ENCODE peak calls at places on chromosomes 4 and X, in eight cellular contexts. S is endodermal cell, A is aorta, U is stomach, P is fibroblast of lung, C is Peyer's patch, Z is right atrium auricular region, E is psoas muscle. I is an unnamed sample.

GRCh38 chr4:184355111-184355604 is 119.2 kb downstream of the IRF2 start:
- DNase-seq in A (no peak), U (no peak), Z (peak; percentile 63), P (peak; percentile 91), C (no peak), E (no peak), S (peak; percentile 38), I (no peak)

GRCh38 chr4:72473434-72473900 is 95.6 kb downstream of the ADAMTS3 start:
- DNase-seq in E (no peak), C (no peak), A (no peak), U (no peak), P (peak; percentile 31), S (no peak), Z (no peak), I (no peak)

GRCh38 chr4:73740353-73740778 is at the start of gene CXCL8:
- DNase-seq in A (peak; percentile 60), Z (peak; percentile 70), U (peak; percentile 70), S (no peak), C (peak; percentile 67), P (peak; percentile 82), E (no peak), I (no peak)

GRCh38 chr4:144787365-144788263 is 141.7 kb downstream of the HHIP start:
- DNase-seq in S (no peak), E (no peak), Z (no peak), C (no peak), A (no peak), P (peak; percentile 67), U (no peak), I (no peak)

GRCh38 chrX:101229155-101229554 is 9.6 kb downstream of the DRP2 start:
- DNase-seq in S (no peak), U (no peak), Z (no peak), P (peak; percentile 63), E (no peak), C (no peak), A (no peak), I (no peak)

GRCh38 chr4:86939737-86940141 is 4.9 kb downstream of the AFF1 start:
- DNase-seq in A (no peak), E (no peak), S (no peak), P (no peak), C (peak; percentile 74), Z (no peak), U (no peak), I (no peak)

GRCh38 chr4:3563403-3563802 is 31.2 kb upstream of the LRPAP1 start:
- DNase-seq in U (no peak), E (no peak), A (no peak), C (no peak), Z (no peak), S (no peak), P (no peak), I (no peak)

GRCh38 chr4:83618991-83619390 is 83.1 kb downstream of the GPAT3 start:
- DNase-seq in U (peak; percentile 46), C (peak; percentile 72), S (no peak), Z (no peak), A (peak; percentile 59), P (peak; percentile 15), E (no peak), I (no peak)

GRCh38 chr4:125123710-125124109 is 191.0 kb upstream of the FAT4 start:
- DNase-seq in C (no peak), A (no peak), E (no peak), P (peak; percentile 36), Z (no peak), S (no peak), U (no peak), I (no peak)

GRCh38 chrX:15233416-15234015 is 36.4 kb downstream of the ASB9 start:
- DNase-seq in Z (no peak), U (no peak), C (no peak), S (no peak), E (no peak), A (no peak), P (no peak), I (no peak)

GRCh38 chr4:26938516-26938915 is 77.9 kb downstream of the STIM2 start:
- DNase-seq in S (no peak), E (no peak), A (no peak), P (no peak), C (no peak), U (no peak), Z (no peak), I (no peak)

GRCh38 chrX:12979630-12980015 is 4.7 kb downstream of the TMSB4X start:
- DNase-seq in S (no peak), U (no peak), A (no peak), Z (no peak), P (no peak), E (no peak), C (no peak), I (no peak)

GRCh38 chr4:59994118-59994517 is 1206.0 kb upstream of the ADGRL3 start:
- DNase-seq in U (no peak), A (no peak), E (no peak), Z (no peak), P (no peak), S (peak; percentile 68), C (no peak), I (no peak)

GRCh38 chrX:24216827-24217226 is 67.3 kb downstream of the ZFX start:
- DNase-seq in S (no peak), E (no peak), U (no peak), A (no peak), Z (no peak), C (no peak), P (no peak), I (no peak)

GRCh38 chr4:174265917-174266316 is 17.6 kb downstream of the FBXO8 start:
- DNase-seq in A (no peak), S (no peak), C (no peak), Z (no peak), E (no peak), U (no peak), P (no peak), I (no peak)

GRCh38 chr4:7003176-7003878 is 39.8 kb upstream of the TADA2B start:
- DNase-seq in A (no peak), S (peak; percentile 45), E (peak; percentile 65), P (no peak), C (peak; percentile 24), Z (no peak), U (no peak), I (no peak)

GRCh38 chr4:38671594-38671943 is 7.6 kb downstream of the KLF3 start:
- DNase-seq in C (no peak), P (no peak), A (no peak), U (no peak), E (no peak), Z (no peak), S (no peak), I (no peak)
- H3K4me3 ChIP-seq in C (no peak overlapping the region), P (no peak overlapping the region), A (no peak overlapping the region), U (peak overlapping the region; percentile 31), E (peak overlapping the region; percentile 5), Z (no peak overlapping the region), S (peak overlapping the region; percentile 38), I (no peak overlapping the region)

GRCh38 chr4:76751612-76752343 is 146.2 kb downstream of the SOWAHB start:
- DNase-seq in Z (no peak), E (no peak), S (no peak), A (no peak), C (no peak), P (no peak), U (no peak), I (no peak)
- H3K4me1 ChIP-seq in Z (peaks cover 37% of the 10 kb centered on the region), E (no peaks in the 10 kb centered on the region), S (no peaks in the 10 kb centered on the region), A (no peaks in the 10 kb centered on the region), C (no peaks in the 10 kb centered on the region), P (peaks cover 31% of the 10 kb centered on the region), U (no peaks in the 10 kb centered on the region), I (no peaks in the 10 kb centered on the region)

DNA sequence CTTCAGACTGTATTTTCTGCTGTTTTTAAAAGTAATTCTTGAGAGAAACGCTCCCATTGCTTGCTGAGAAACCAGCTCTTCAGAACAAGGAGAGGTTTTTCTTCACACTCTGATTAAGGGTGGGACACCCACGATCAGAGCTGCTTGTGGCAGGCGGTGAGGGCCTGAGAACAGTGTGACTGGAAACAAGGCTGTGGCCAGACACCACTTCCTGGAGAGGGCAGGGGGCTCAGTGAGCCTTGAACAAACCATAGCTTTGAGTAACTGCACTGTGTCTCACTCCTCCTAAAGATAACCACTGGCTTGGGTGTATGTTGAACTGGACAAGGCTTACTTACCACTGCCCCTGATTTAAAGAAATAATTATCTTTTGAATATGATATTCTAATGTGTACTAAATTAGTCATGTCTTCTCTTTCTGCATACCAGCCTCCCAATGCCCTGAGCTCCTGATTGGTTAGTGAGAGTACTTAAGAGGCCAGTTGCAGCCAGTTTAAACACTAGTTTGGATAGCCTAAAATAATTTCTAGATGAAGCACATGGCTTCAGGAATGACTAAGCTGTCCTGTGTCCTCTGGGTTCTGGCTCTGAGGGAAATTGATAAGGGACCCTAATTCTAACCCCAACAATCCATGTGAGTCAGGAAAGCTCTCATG is 3.7 kb upstream of the GPR82 start:
- DNase-seq in Z (no peak), P (no peak), U (peak; percentile 28), C (peak; percentile 84), A (no peak), E (no peak), S (peak; percentile 63), I (peak; percentile 16)
- H3K27ac ChIP-seq in Z (no peak overlapping the region), P (no peak overlapping the region), U (peak overlapping the region; percentile 59), C (peak overlapping the region; percentile 14), A (no peak overlapping the region), E (no peak overlapping the region), S (no peak overlapping the region), I (no peak overlapping the region)

GRCh38 chrX:153672531-153673397 is 849 bp downstream of the PNCK start:
- DNase-seq in Z (no peak), E (no peak), U (no peak), A (no peak), S (peak; percentile 55), C (peak; percentile 39), P (no peak), I (no peak)

GRCh38 chrX:153671589-153672530 is 1.8 kb downstream of the PNCK start:
- DNase-seq in E (no peak), A (no peak), C (peak; percentile 42), P (no peak), U (no peak), S (peak; percentile 29), Z (no peak), I (no peak)

GRCh38 chrX:153674219-153674851 is 722 bp upstream of the PNCK start:
- DNase-seq in Z (no peak), S (peak; percentile 59), U (no peak), E (no peak), P (no peak), C (peak; percentile 13), A (no peak), I (no peak)

GRCh38 chrX:153670748-153671588 is 2.6 kb downstream of the PNCK start:
- DNase-seq in U (no peak), S (peak; percentile 22), Z (no peak), C (peak; percentile 25), E (no peak), P (no peak), A (no peak), I (no peak)

DNA sequence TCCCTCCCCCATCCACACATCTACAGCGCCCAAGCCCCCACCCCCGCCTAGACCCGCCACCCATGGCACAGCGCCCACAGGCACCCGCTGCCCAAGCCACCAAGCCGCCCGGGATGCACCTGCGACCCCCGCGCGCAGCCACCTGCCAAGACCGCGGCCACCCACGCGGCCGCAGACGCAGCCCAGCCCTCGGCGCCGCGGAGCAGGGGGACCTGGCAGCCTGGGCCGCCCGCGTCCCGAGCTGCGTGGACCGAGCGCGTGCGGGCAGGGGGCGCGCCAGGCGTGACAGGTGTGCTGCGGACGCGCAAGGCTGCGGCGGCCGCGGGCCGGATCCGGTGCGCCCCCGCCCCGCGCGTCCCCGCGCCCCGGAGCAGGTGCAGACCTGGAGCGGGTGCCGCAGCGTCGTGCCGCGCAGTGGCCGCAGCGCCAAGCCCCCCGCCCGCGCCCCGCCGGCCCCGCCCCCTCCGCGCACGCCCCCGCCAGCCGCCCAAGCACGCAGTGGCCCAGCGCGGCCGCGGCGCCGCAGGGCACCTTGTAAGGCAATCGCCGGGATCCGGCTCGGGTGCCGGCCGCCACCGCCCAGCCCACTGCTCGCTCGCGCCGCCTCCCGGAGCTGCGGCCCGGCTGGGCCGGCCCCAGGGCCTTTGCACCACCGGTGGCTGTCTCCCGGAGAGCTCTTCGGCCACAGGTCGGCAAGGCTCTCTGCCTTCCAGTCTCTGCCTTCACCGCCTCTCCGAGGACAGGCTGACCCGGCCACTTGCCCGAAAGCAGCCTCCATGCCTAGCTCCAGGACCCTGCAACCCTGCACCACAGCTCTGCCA is at the start of gene PNCK:
- DNase-seq in P (no peak), E (no peak), S (peak; percentile 59), A (no peak), Z (no peak), U (no peak), C (peak; percentile 37), I (no peak)
- H3K4me3 ChIP-seq in P (no peak within 1 kb of the TSS), E (no peak within 1 kb of the TSS), S (no peak within 1 kb of the TSS), A (no peak within 1 kb of the TSS), Z (no peak within 1 kb of the TSS), U (no peak within 1 kb of the TSS), C (peak within 1 kb of the TSS; percentile 26), I (no peak within 1 kb of the TSS)